ENCODE peak calls at places on chromosome 11, in ten cellular contexts. O is mesenchymal stem cell, Y is right lobe of liver, N is body of pancreas, A is epithelial cell of prostate, C is neuronal stem cell, J is cardiac muscle cell, Z is A549, S is caudate nucleus, E is WERI-Rb-1. L is an unnamed sample.

GRCh38 chr11:73907191-73907590 is 30.4 kb downstream of the PAAF1 start:
- DNase-seq in A (peak; percentile 37), J (peak; percentile 21), Z (peak; percentile 75), S (no peak), N (no peak), Y (no peak), O (peak; percentile 20), C (no peak), E (no peak), L (no peak)

GRCh38 chr11:72924568-72925190 is 110.5 kb downstream of the ATG16L2 start:
- DNase-seq in Y (no peak), N (peak; percentile 10), Z (peak; percentile 11), O (peak; percentile 38), A (no peak), E (no peak), J (peak; percentile 74), S (no peak), C (no peak), L (no peak)

GRCh38 chr11:33262016-33262638 is 4.9 kb downstream of the HIPK3 start:
- DNase-seq in E (no peak), J (peak; percentile 27), Z (no peak), A (no peak), S (no peak), O (peak; percentile 60), C (no peak), Y (no peak), N (no peak), L (no peak)

GRCh38 chr11:9692696-9693095 is 28.8 kb downstream of the SWAP70 start:
- DNase-seq in Z (no peak), E (no peak), C (no peak), Y (no peak), N (no peak), O (no peak), J (no peak), S (no peak), A (no peak), L (no peak)

GRCh38 chr11:37532271-37532670 is 934.2 kb upstream of the RAG2 start:
- DNase-seq in N (no peak), S (no peak), O (no peak), C (peak; percentile 15), Z (no peak), E (no peak), J (no peak), A (no peak), Y (no peak), L (no peak)

GRCh38 chr11:129610125-129610524 is 205.5 kb upstream of the TMEM45B start:
- DNase-seq in J (no peak), Z (no peak), O (no peak), N (no peak), C (no peak), A (no peak), S (no peak), Y (no peak), E (no peak), L (no peak)

GRCh38 chr11:9316334-9316733 is 1.9 kb upstream of the TMEM41B start:
- DNase-seq in Y (no peak), O (no peak), S (no peak), N (no peak), J (no peak), Z (no peak), A (no peak), E (no peak), C (no peak), L (no peak)

GRCh38 chr11:120562806-120563425 is 51.4 kb downstream of the GRIK4 start:
- DNase-seq in J (peak; percentile 20), C (no peak), Z (no peak), S (peak; percentile 12), E (no peak), A (no peak), Y (no peak), O (peak; percentile 72), N (no peak), L (no peak)

GRCh38 chr11:95788921-95789505 is 569 bp downstream of the FAM76B start:
- DNase-seq in J (peak; percentile 41), O (peak; percentile 77), Y (no peak), Z (peak; percentile 28), A (no peak), S (peak; percentile 44), C (peak; percentile 54), E (peak; percentile 59), N (peak; percentile 10), L (no peak)

GRCh38 chr11:69902337-69902736 is 83.1 kb upstream of the FGF3 start:
- DNase-seq in Y (no peak), E (no peak), Z (no peak), S (no peak), O (no peak), J (no peak), N (no peak), C (no peak), A (no peak), L (no peak)

GRCh38 chr11:31050061-31050790 is 319.3 kb downstream of the DCDC1 start:
- DNase-seq in Z (no peak), O (no peak), C (no peak), A (no peak), N (no peak), J (no peak), S (no peak), E (no peak), Y (no peak), L (no peak)

GRCh38 chr11:19919050-19919561 is 206.5 kb downstream of the NAV2 start:
- DNase-seq in Z (peak; percentile 32), C (no peak), O (peak; percentile 89), J (peak; percentile 93), S (no peak), N (peak; percentile 59), E (no peak), A (peak; percentile 95), Y (peak; percentile 79), L (no peak)

GRCh38 chr11:75240381-75241035 is at the start of gene TPBGL:
- DNase-seq in N (no peak), O (no peak), A (no peak), Y (no peak), Z (no peak), E (peak; percentile 61), J (peak; percentile 69), C (peak; percentile 57), S (peak; percentile 36), L (no peak)

GRCh38 chr11:22703561-22703960 is 37.1 kb downstream of the GAS2 start:
- DNase-seq in E (no peak), C (no peak), S (no peak), O (peak; percentile 58), N (no peak), A (no peak), Z (no peak), Y (no peak), J (peak; percentile 2), L (no peak)

GRCh38 chr11:63767415-63768231 is 952 bp downstream of the ZFTA start:
- DNase-seq in C (peak; percentile 89), O (peak; percentile 84), N (peak; percentile 68), Z (peak; percentile 66), Y (peak; percentile 74), S (peak; percentile 42), A (no peak), J (peak; percentile 87), E (peak; percentile 32), L (peak; percentile 16)

GRCh38 chr11:108472681-108473080 is 5.4 kb upstream of the C11orf65 start:
- DNase-seq in Y (no peak), O (no peak), N (no peak), J (no peak), E (no peak), S (no peak), A (no peak), Z (no peak), C (no peak), L (no peak)

DNA sequence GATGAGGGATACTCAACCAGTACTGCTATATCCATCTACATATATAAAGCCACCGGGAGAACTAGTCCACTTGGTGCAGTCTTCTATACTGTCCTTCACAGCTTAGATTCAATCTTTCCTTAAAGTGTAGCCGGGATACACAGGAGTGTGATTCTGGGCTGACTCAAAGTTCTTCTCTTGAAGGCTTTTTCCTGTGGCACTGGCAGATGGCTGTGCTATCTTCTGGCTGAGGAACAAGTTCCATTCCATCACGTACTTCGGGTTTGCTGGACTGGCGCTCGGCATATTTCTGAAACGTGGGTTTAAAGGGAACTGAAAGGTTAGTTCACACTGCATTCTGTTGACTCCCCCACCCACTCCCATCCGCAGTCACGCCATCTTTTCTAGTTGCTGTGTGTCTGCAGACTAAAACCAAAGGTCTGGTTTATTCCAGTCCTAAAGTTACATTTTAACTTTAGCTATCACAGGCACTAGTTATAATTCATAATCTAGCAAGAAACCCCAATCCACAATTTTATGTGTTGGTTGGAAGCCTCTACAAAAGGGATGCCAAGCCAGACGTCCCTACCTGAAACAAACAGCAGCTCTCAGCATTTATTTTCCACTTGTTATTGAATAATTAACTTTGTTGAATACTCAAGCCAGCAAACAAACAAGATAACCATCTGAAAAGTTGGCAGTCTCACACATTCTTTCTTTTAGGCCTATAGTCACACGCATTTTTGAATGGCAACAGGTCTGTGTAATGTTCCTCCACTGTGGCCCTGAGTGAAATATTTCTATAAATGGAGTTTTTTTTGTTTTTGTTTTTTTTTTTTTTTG is 7.5 kb upstream of the C11orf65 start:
- DNase-seq in S (no peak), C (no peak), N (peak; percentile 40), Z (no peak), O (no peak), A (no peak), J (no peak), E (no peak), Y (peak; percentile 83), L (no peak)
- H3K27ac ChIP-seq in S (no peak overlapping the region), C (no peak overlapping the region), N (peak overlapping the region; percentile 71), Z (no peak overlapping the region), O (no peak overlapping the region), A (no peak overlapping the region), J (no peak overlapping the region), E (no peak overlapping the region), Y (peak overlapping the region; percentile 88), L (no peak overlapping the region)

DNA sequence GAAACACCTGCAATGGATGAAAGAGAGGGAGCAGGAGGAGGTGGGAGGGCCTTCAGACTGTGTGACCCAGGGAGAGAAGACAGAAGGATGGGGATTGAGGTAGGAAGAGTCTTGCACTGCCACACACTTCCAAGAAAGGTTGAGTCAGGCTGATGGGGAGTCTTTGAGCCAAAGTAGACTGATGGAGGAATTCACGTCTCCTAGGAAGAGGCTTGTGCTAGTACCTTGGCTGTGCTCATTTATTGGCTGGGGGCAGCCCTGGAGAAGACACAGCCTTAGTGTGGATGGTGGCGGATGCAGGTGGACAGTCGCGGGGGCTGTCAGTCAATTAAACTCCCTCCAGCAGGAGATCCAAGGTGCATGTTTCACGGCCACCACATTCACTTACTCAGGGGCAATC is 16.2 kb upstream of the ACCSL start:
- DNase-seq in N (no peak), A (no peak), C (no peak), Y (no peak), O (no peak), E (no peak), Z (no peak), S (no peak), J (no peak), L (no peak)
- H3K27ac ChIP-seq in N (no peak overlapping the region), A (no peak overlapping the region), C (no peak overlapping the region), Y (no peak overlapping the region), O (no peak overlapping the region), E (no peak overlapping the region), Z (no peak overlapping the region), S (no peak overlapping the region), J (peak overlapping the region; percentile 96), L (no peak overlapping the region)

GRCh38 chr11:65102142-65103095 is 6.4 kb downstream of the VPS51 start:
- DNase-seq in N (peak; percentile 73), O (no peak), J (peak; percentile 39), Z (no peak), S (no peak), Y (peak; percentile 74), E (no peak), A (no peak), C (no peak), L (no peak)
- H3K27ac ChIP-seq in N (peak overlapping the region; percentile 64), O (no peak overlapping the region), J (no peak overlapping the region), Z (no peak overlapping the region), S (peak overlapping the region; percentile 92), Y (peak overlapping the region; percentile 59), E (no peak overlapping the region), A (peak overlapping the region; percentile 42), C (no peak overlapping the region), L (no peak overlapping the region)

GRCh38 chr11:45931739-45932138 is 9.3 kb downstream of the LARGE2 start:
- DNase-seq in Z (no peak), A (no peak), E (no peak), N (no peak), S (no peak), O (no peak), J (no peak), C (no peak), Y (no peak), L (no peak)
- H3K27ac ChIP-seq in Z (no peak overlapping the region), A (peak overlapping the region; percentile 93), E (no peak overlapping the region), N (no peak overlapping the region), S (no peak overlapping the region), O (no peak overlapping the region), J (peak overlapping the region; percentile 39), C (no peak overlapping the region), Y (no peak overlapping the region), L (no peak overlapping the region)